ENCODE peak calls at places on chromosomes 1 and 21, in nine cellular contexts. G is testis; I is tibial artery; P is aorta; L is IMR-90; Q is CD4-positive, alpha-beta T cell; B is pancreas; E is heart right ventricle; V is cardiac muscle cell. Z is an unnamed sample.

GRCh38 chr21:32494946-32495703 is 82.6 kb downstream of the EVA1C start:
- DNase-seq in I (no peak), G (no peak), Q (no peak), V (peak; percentile 70), P (no peak), E (no peak), B (no peak), L (peak; percentile 79), Z (no peak)

GRCh38 chr1:173900427-173900826 is 16.7 kb downstream of the SERPINC1 start:
- DNase-seq in V (no peak), B (no peak), L (no peak), P (no peak), E (no peak), G (no peak), Q (no peak), I (no peak), Z (no peak)

GRCh38 chr1:23568608-23569383 is 9.5 kb upstream of the ID3 start:
- DNase-seq in P (no peak), G (no peak), L (no peak), E (no peak), V (no peak), I (peak; percentile 73), B (no peak), Q (no peak), Z (no peak)

GRCh38 chr1:161172776-161173376 is 4.4 kb downstream of the B4GALT3 start:
- DNase-seq in B (peak; percentile 42), E (peak; percentile 54), P (peak; percentile 45), V (peak; percentile 91), G (no peak), L (peak; percentile 97), I (no peak), Q (no peak), Z (no peak)

GRCh38 chr1:117553468-117553867 is 52.4 kb upstream of the TENT5C start:
- DNase-seq in V (no peak), Q (no peak), P (no peak), G (no peak), B (no peak), E (no peak), I (no peak), L (no peak), Z (no peak)

GRCh38 chr1:62720946-62721554 is 32.9 kb upstream of the DOCK7 start:
- DNase-seq in E (peak; percentile 28), L (peak; percentile 27), B (no peak), I (no peak), Q (no peak), P (no peak), V (peak; percentile 49), G (peak; percentile 32), Z (no peak)

GRCh38 chr1:184482113-184482512 is 95.3 kb downstream of the C1orf21 start:
- DNase-seq in L (peak; percentile 44), I (peak; percentile 86), P (peak; percentile 58), G (peak; percentile 85), B (no peak), V (peak; percentile 15), Q (no peak), E (peak; percentile 82), Z (no peak)

GRCh38 chr1:43997295-43997694 is 5.9 kb downstream of the CCDC24 start:
- DNase-seq in G (no peak), V (no peak), I (no peak), P (no peak), L (no peak), E (no peak), B (no peak), Q (no peak), Z (peak; percentile 3)

GRCh38 chr1:37497832-37498231 is 16.7 kb downstream of the MEAF6 start:
- DNase-seq in V (no peak), G (peak; percentile 11), L (no peak), I (no peak), Q (no peak), P (no peak), E (no peak), B (peak; percentile 79), Z (no peak)

GRCh38 chr1:37471345-37472231 is 2.8 kb upstream of the ZC3H12A start:
- DNase-seq in P (peak; percentile 91), L (peak; percentile 90), I (peak; percentile 93), Q (no peak), V (peak; percentile 90), G (peak; percentile 76), E (peak; percentile 72), B (peak; percentile 78), Z (no peak)

GRCh38 chr1:156431366-156432108 is 62.5 kb downstream of the RHBG start:
- DNase-seq in L (no peak), B (no peak), P (no peak), G (no peak), V (no peak), Q (no peak), E (no peak), I (no peak), Z (no peak)

GRCh38 chr1:42680045-42680444 is 2.2 kb upstream of the YBX1 start:
- DNase-seq in Q (no peak), P (no peak), E (no peak), G (no peak), I (no peak), V (no peak), B (no peak), L (no peak), Z (no peak)

GRCh38 chr1:8702121-8702520 is 115.3 kb downstream of the RERE start:
- DNase-seq in B (peak; percentile 72), P (no peak), V (peak; percentile 46), Q (no peak), I (no peak), L (no peak), E (peak; percentile 16), G (peak; percentile 56), Z (no peak)

DNA sequence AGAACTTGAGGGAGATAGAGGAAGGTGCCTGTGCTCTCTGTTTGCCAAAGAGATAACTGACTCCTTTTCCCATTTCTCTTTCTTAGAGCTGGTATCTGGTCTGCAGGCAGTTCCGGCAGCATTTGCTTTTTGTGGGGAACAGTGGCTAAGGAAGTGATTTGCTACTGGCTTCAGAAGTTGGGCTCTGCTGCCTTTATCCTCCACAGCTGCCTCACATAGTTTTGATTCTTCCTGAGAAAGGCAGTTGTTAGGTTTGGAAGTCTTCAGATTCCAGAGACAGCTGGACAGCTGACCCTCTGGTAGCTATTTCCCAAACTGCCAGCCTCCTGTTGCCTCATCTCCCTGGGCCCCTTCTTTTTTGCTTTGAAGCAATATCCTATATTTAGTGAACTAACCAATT is 62.6 kb upstream of the MACF1 start:
- DNase-seq in G (no peak), B (no peak), V (peak; percentile 76), P (no peak), I (no peak), E (no peak), L (peak; percentile 81), Q (no peak), Z (no peak)
- H3K27ac ChIP-seq in G (peak overlapping the region; percentile 72), B (no peak overlapping the region), V (peak overlapping the region; percentile 90), P (no peak overlapping the region), I (peak overlapping the region; percentile 40), E (no peak overlapping the region), L (peak overlapping the region; percentile 96), Q (no peak overlapping the region), Z (no peak overlapping the region)

DNA sequence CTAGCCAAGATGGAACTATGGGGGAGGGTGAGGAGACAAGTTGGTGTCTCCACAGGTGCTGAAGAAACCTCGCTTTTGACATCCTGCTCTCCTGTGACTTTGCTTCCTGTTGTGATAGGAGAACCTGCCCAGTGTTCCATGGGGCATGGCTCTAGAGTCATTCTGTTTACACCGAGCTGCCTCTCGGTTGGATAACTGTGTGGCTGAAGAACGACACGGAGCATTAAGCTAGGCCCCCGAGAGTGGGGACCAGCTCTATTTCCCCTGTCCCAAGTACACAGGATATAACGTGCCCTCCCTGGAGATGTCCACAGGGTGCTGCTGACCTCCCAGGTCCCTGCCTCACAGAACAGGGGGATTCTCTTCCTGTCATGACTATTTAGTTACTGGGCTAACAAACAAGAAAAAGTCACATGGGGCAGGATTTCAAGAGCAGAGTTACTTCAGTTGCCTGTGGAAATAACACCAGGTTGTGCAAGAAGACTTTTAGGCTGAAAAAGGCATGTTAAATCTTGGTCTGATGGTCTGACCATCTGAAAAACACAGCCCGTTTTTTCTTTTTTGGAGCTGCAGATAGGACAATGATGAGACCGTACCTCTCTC is 29.4 kb upstream of the PPP2R5A start:
- DNase-seq in G (no peak), Q (no peak), L (no peak), P (no peak), I (no peak), E (no peak), V (peak; percentile 40), B (no peak), Z (no peak)
- H3K27ac ChIP-seq in G (no peak overlapping the region), Q (peak overlapping the region; percentile 58), L (no peak overlapping the region), P (no peak overlapping the region), I (no peak overlapping the region), E (no peak overlapping the region), V (no peak overlapping the region), B (no peak overlapping the region), Z (no peak overlapping the region)

GRCh38 chr1:170987397-170987796 is 52.1 kb downstream of the MROH9 start:
- DNase-seq in I (no peak), B (no peak), V (no peak), P (no peak), G (no peak), Q (no peak), L (no peak), E (no peak), Z (no peak)
- H3K27ac ChIP-seq in I (no peak overlapping the region), B (no peak overlapping the region), V (no peak overlapping the region), P (no peak overlapping the region), G (no peak overlapping the region), Q (no peak overlapping the region), L (no peak overlapping the region), E (no peak overlapping the region), Z (no peak overlapping the region)

GRCh38 chr1:162711066-162711465 is 78.8 kb downstream of the DDR2 start:
- DNase-seq in P (no peak), Q (no peak), B (no peak), E (no peak), V (no peak), I (no peak), G (no peak), L (peak; percentile 45), Z (no peak)

GRCh38 chr1:162710349-162710748 is 78.1 kb downstream of the DDR2 start:
- DNase-seq in L (peak; percentile 59), G (no peak), E (no peak), V (peak; percentile 32), P (no peak), Q (no peak), I (no peak), B (no peak), Z (no peak)

GRCh38 chr1:162709870-162710269 is 77.6 kb downstream of the DDR2 start:
- DNase-seq in P (no peak), Q (no peak), V (no peak), G (no peak), E (no peak), B (no peak), I (no peak), L (peak; percentile 44), Z (no peak)

GRCh38 chr1:162709132-162709860 is 77.0 kb downstream of the DDR2 start:
- DNase-seq in I (no peak), V (no peak), L (no peak), E (no peak), Q (no peak), P (no peak), G (no peak), B (no peak), Z (no peak)

GRCh38 chr1:162712317-162713029 is 78.0 kb upstream of the HSD17B7 start:
- DNase-seq in I (no peak), G (no peak), P (no peak), L (no peak), E (no peak), B (peak; percentile 42), Q (no peak), V (no peak), Z (no peak)
- H3K27ac ChIP-seq in I (no peak overlapping the region), G (no peak overlapping the region), P (no peak overlapping the region), L (peak overlapping the region; percentile 25), E (no peak overlapping the region), B (peak overlapping the region; percentile 4), Q (no peak overlapping the region), V (no peak overlapping the region), Z (no peak overlapping the region)